ENCODE peak calls at places on chromosomes 1 and 21, in six cellular contexts. S is T-helper 1 cell; P is mucosa of descending colon; T is naive thymus-derived CD8-positive, alpha-beta T cell; O is fibroblast of the aortic adventitia; K is GM12865. E is an unnamed sample.

GRCh38 chr1:65979145-65979544 is 186.4 kb downstream of the PDE4B start:
- DNase-seq in S (no peak), P (no peak), T (no peak), O (peak), K (no peak), E (no peak)

GRCh38 chr21:44392916-44393315 is 39.5 kb downstream of the TRPM2 start:
- DNase-seq in S (no peak), P (no peak), T (no peak), O (no peak), K (no peak), E (no peak)

GRCh38 chr1:182996816-182997215 is 26.4 kb upstream of the LAMC1 start:
- DNase-seq in S (no peak), P (no peak), T (no peak), O (no peak), K (no peak), E (no peak)

GRCh38 chr21:35924714-35925301 is 135.5 kb downstream of the SETD4 start:
- DNase-seq in S (no peak), P (no peak), T (no peak), O (peak), K (no peak), E (no peak)

GRCh38 chr1:183841950-183842816 is 37.3 kb downstream of the RGL1 start:
- DNase-seq in S (no peak), P (peak), T (no peak), O (peak), K (peak), E (peak)

GRCh38 chr1:84632975-84633427 is 57.3 kb downstream of the SSX2IP start:
- DNase-seq in S (no peak), P (peak), T (no peak), O (peak), K (no peak), E (no peak)

GRCh38 chr1:179121159-179121938 is 39.5 kb downstream of the TOR3A start:
- DNase-seq in S (peak), P (peak), T (no peak), O (peak), K (peak), E (no peak)

GRCh38 chr1:221887091-221887746 is 145.3 kb upstream of the DUSP10 start:
- DNase-seq in S (no peak), P (peak), T (no peak), O (peak), K (no peak), E (no peak)

GRCh38 chr1:34164510-34165381 is at the start of gene CSMD2:
- DNase-seq in S (no peak), P (no peak), T (no peak), O (peak), K (no peak), E (no peak)

GRCh38 chr1:229461032-229461668 is 27.3 kb upstream of the ACTA1 start:
- DNase-seq in S (no peak), P (no peak), T (no peak), O (no peak), K (no peak), E (no peak)

GRCh38 chr1:109228167-109228566 is 14.4 kb downstream of the SARS1 start:
- DNase-seq in S (no peak), P (no peak), T (no peak), O (no peak), K (no peak), E (no peak)

GRCh38 chr1:36300526-36300925 is 5.6 kb upstream of the SH3D21 start:
- DNase-seq in S (no peak), P (no peak), T (no peak), O (no peak), K (no peak), E (no peak)

GRCh38 chr1:147567594-147568381 is 26.5 kb downstream of the BCL9 start:
- DNase-seq in S (no peak), P (peak), T (no peak), O (no peak), K (no peak), E (no peak)

GRCh38 chr1:155859881-155860841 is 794 bp downstream of the SYT11 start:
- DNase-seq in S (peak), P (peak), T (peak), O (peak), K (peak), E (peak)